ENCODE peak calls at places on chromosomes 12 and 14, in four cellular contexts. Y is cardiac fibroblast, C is WERI-Rb-1, K is AG04450. G is an unnamed sample.
A peak's percentile ranks its signal among the peaks of the same experiment; 100 is the strongest.

GRCh38 chr12:118560733-118561132 is 184.4 kb downstream of the SUDS3 start:
- DNase-seq in Y (no peak), C (no peak), K (no peak), G (no peak)

GRCh38 chr12:292186-292585 is 29.6 kb upstream of the SLC6A13 start:
- DNase-seq in Y (peak; percentile 50), C (no peak), K (no peak), G (no peak)

GRCh38 chr14:54467280-54467679 is 21.5 kb downstream of the GMFB start:
- DNase-seq in Y (no peak), C (no peak), K (no peak), G (no peak)

GRCh38 chr14:69129264-69129880 is 23.5 kb downstream of the DCAF5 start:
- DNase-seq in Y (peak; percentile 92), C (peak; percentile 75), K (peak; percentile 71), G (peak; percentile 70)

GRCh38 chr14:24092110-24092959 is 1.8 kb upstream of the PCK2 start:
- DNase-seq in Y (no peak), C (no peak), K (no peak), G (no peak)

GRCh38 chr12:103387385-103387784 is 108.4 kb downstream of the C12orf42 start:
- DNase-seq in Y (no peak), C (no peak), K (no peak), G (no peak)

GRCh38 chr12:12510141-12510540 is 52.5 kb downstream of the DUSP16 start:
- DNase-seq in Y (peak; percentile 88), C (no peak), K (peak; percentile 13), G (no peak)

GRCh38 chr14:89669209-89669608 is 252.2 kb upstream of the FOXN3 start:
- DNase-seq in Y (no peak), C (no peak), K (no peak), G (no peak)

GRCh38 chr12:4526923-4527546 is 11.7 kb upstream of the RAD51AP1 start:
- DNase-seq in Y (peak; percentile 45), C (no peak), K (no peak), G (no peak)

GRCh38 chr12:117890644-117891043 is 78.1 kb downstream of the KSR2 start:
- DNase-seq in Y (no peak), C (no peak), K (no peak), G (no peak)

GRCh38 chr14:24311837-24312615 is 724 bp downstream of the LTB4R start:
- DNase-seq in Y (peak; percentile 48), C (no peak), K (no peak), G (no peak)

GRCh38 chr12:118544569-118544968 is 168.2 kb downstream of the SUDS3 start:
- DNase-seq in Y (peak; percentile 59), C (no peak), K (no peak), G (no peak)

GRCh38 chr12:16012086-16012485 is 101.0 kb downstream of the DERA start:
- DNase-seq in Y (peak; percentile 29), C (peak; percentile 65), K (no peak), G (no peak)

GRCh38 chr12:6961278-6961694 is 9.2 kb downstream of the PHB2 start:
- DNase-seq in Y (peak; percentile 64), C (no peak), K (no peak), G (no peak)

GRCh38 chr12:62075860-62076259 is 184.3 kb upstream of the USP15 start:
- DNase-seq in Y (no peak), C (no peak), K (no peak), G (no peak)

GRCh38 chr14:69715725-69716482 is 51.0 kb upstream of the SRSF5 start:
- DNase-seq in Y (peak; percentile 97), C (no peak), K (peak; percentile 63), G (no peak)

GRCh38 chr14:90778468-90779255 is 37.6 kb downstream of the TTC7B start:
- DNase-seq in Y (no peak), C (no peak), K (no peak), G (no peak)

GRCh38 chr12:13085968-13086686 is 17.3 kb downstream of the GSG1 start:
- DNase-seq in Y (no peak), C (no peak), K (no peak), G (no peak)

GRCh38 chr12:53498235-53498630 is 1.0 kb downstream of the MAP3K12 start:
- DNase-seq in Y (no peak), C (no peak), K (no peak), G (no peak)

GRCh38 chr14:89445252-89445973 is 28.4 kb upstream of the FOXN3 start:
- DNase-seq in Y (peak; percentile 39), C (no peak), K (no peak), G (no peak)

GRCh38 chr12:15710860-15711510 is 78.2 kb downstream of the EPS8 start:
- DNase-seq in Y (no peak), C (no peak), K (no peak), G (no peak)

GRCh38 chr12:108332791-108333382 is 6.2 kb downstream of the CMKLR1 start:
- DNase-seq in Y (no peak), C (no peak), K (no peak), G (no peak)

GRCh38 chr12:14394317-14395058 is 29.0 kb downstream of the ATF7IP start:
- DNase-seq in Y (peak; percentile 90), C (no peak), K (peak; percentile 51), G (peak; percentile 4)

GRCh38 chr12:89999699-90000505 is 291.3 kb upstream of the ATP2B1 start:
- DNase-seq in Y (no peak), C (no peak), K (peak; percentile 29), G (no peak)

GRCh38 chr12:46664771-46665287 is 161.0 kb downstream of the SLC38A4 start:
- DNase-seq in Y (peak; percentile 93), C (no peak), K (peak; percentile 83), G (no peak)

GRCh38 chr12:93780115-93780641 is 103.0 kb downstream of the CRADD start:
- DNase-seq in Y (peak; percentile 56), C (no peak), K (no peak), G (no peak)

GRCh38 chr12:32895688-32896437 is 714 bp downstream of the PKP2 start:
- DNase-seq in Y (no peak), C (no peak), K (no peak), G (peak; percentile 43)

GRCh38 chr12:91178139-91178561 is 4.5 kb downstream of the DCN start:
- DNase-seq in Y (peak; percentile 77), C (no peak), K (no peak), G (no peak)

GRCh38 chr14:74737753-74738325 is 24.9 kb downstream of the FCF1 start:
- DNase-seq in Y (peak; percentile 70), C (no peak), K (no peak), G (no peak)

GRCh38 chr14:67371247-67372148 is 11.4 kb downstream of the EIF2S1 start:
- DNase-seq in Y (peak; percentile 30), C (no peak), K (no peak), G (no peak)

GRCh38 chr12:15712823-15713663 is 76.1 kb downstream of the EPS8 start:
- DNase-seq in Y (no peak), C (no peak), K (no peak), G (no peak)

GRCh38 chr14:91144425-91145145 is 30.7 kb downstream of the DGLUCY start:
- DNase-seq in Y (peak; percentile 78), C (no peak), K (peak; percentile 52), G (no peak)

GRCh38 chr12:82473111-82473754 is 114.9 kb downstream of the METTL25 start:
- DNase-seq in Y (no peak), C (no peak), K (no peak), G (no peak)

GRCh38 chr14:20468773-20469241 is 399 bp upstream of the PNP start:
- DNase-seq in Y (no peak), C (no peak), K (no peak), G (peak; percentile 30)

GRCh38 chr14:44966601-44967336 is 4.8 kb downstream of the TOGARAM1 start:
- DNase-seq in Y (peak; percentile 27), C (no peak), K (no peak), G (no peak)

GRCh38 chr12:39227218-39227617 is 215.7 kb downstream of the KIF21A start:
- DNase-seq in Y (no peak), C (no peak), K (no peak), G (no peak)

GRCh38 chr12:63038361-63039100 is 103.6 kb upstream of the PPM1H start:
- DNase-seq in Y (no peak), C (no peak), K (no peak), G (no peak)

DNA sequence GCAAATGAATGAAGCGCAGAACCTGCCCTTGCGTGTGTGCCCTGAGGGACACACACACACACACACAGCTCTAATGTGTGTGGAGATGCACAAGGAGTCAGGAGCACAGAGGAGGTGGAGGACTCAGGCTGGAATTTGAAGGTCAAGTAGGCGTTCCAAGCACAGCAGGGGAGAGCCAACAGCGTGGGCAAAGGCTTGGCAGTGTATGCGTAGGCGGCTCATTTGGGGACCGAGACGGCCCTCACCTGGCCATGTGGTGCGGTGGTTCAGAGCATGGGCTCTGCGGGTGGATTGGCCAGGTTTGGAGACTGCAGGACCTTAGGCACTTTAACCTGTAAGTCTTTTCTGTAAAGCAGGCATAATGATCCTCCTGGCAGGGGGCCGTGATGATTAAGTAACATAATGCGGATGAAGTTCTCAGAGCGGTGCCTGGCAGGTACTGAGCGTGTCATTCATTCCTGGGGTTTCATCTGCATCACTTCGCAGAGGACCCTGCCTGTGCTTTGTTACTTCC is 69.5 kb upstream of the SLC24A4 start:
- DNase-seq in Y (no peak), C (peak; percentile 76), K (no peak), G (peak; percentile 18)
- TF ChIP-seq CTCF in Y (no peak), C (peak; percentile 54), K (no peak), G (no peak)

GRCh38 chr12:24778486-24779304 is 170.2 kb downstream of the BCAT1 start:
- DNase-seq in Y (peak; percentile 80), C (no peak), K (peak; percentile 34), G (no peak)
- TF ChIP-seq CTCF in Y (peak; percentile 37), C (peak; percentile 35), K (peak; percentile 66), G (peak; percentile 60)

GRCh38 chr12:50103351-50103750 is 457 bp upstream of the GPD1 start:
- DNase-seq in Y (no peak), C (no peak), K (no peak), G (no peak)

GRCh38 chr12:50104614-50105366 is 982 bp downstream of the GPD1 start:
- DNase-seq in Y (no peak), C (no peak), K (no peak), G (no peak)

GRCh38 chr12:50102648-50103309 is 1.0 kb upstream of the GPD1 start:
- DNase-seq in Y (no peak), C (no peak), K (no peak), G (no peak)

GRCh38 chr12:50102186-50102585 is 1.6 kb upstream of the GPD1 start:
- DNase-seq in Y (no peak), C (no peak), K (no peak), G (no peak)

DNA sequence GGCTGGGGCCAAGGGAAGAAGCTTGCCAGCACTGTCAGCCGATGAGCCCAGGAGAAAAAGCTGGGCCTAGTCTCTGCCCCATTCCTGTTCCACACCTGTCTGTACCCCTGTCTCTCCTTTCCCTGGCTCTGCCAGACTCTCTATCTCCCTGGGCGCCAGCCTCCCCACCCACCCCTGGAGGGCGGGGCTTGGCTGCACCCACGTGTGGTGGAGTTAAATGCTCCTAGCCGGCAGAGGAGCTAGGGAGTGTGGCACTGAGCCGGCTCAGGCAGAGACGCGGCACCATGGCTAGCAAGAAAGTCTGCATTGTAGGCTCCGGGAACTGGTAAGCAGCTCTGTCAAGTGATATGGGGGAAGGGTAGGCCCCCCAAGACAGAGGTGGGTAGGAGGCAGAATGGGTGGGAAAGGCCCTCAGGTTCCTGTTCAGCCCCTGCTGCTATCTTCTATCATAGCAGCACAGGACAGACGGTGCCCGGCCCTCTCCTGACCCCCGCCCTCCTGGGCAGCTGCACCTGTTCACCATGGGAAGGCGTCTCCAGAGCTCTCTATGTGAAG is at the start of gene GPD1:
- DNase-seq in Y (peak; percentile 35), C (peak; percentile 83), K (no peak), G (peak; percentile 58)
- TF ChIP-seq CTCF in Y (no peak), C (no peak), K (no peak), G (no peak)

GRCh38 chr12:126262829-126263228 is 1197.6 kb downstream of the AACS start:
- DNase-seq in Y (no peak), C (no peak), K (no peak), G (no peak)
- TF ChIP-seq CTCF in Y (no peak), C (no peak), K (no peak), G (no peak)

G was measured in nephron progenitor cell.